ENCODE peak calls at places on chromosomes 13 and 19, in nine cellular contexts. W is body of pancreas; C is astrocyte; Z is HCT116; H is CD8-positive, alpha-beta T cell; L is thoracic aorta; T is IMR-90; K is mammary epithelial cell; Q is PC-3. Y is an unnamed sample. For H3K4me1 and H3K27me3, the result is how much of the 10 kb centered on the place peaks cover.

GRCh38 chr13:89465366-89465765 is 1794.2 kb downstream of the SLITRK5 start:
- DNase-seq in W (no peak), C (peak), Z (peak), H (no peak), L (no peak), T (no peak), K (peak), Q (no peak), Y (peak)

GRCh38 chr13:90485441-90485840 is 862.0 kb upstream of the MIR17HG start:
- DNase-seq in W (no peak), C (peak), Z (no peak), H (no peak), L (no peak), T (peak), K (peak), Q (peak), Y (peak)

GRCh38 chr19:14354445-14354844 is 26.8 kb upstream of the ADGRE5 start:
- DNase-seq in W (no peak), C (no peak), Z (no peak), H (no peak), L (no peak), T (no peak), K (no peak), Q (peak), Y (no peak)

GRCh38 chr19:7905859-7906258 is 2.2 kb downstream of the MAP2K7 start:
- DNase-seq in W (peak), C (no peak), Z (no peak), H (no peak), L (no peak), T (no peak), K (no peak), Q (no peak), Y (no peak)

GRCh38 chr13:35768551-35768950 is 292.1 kb upstream of the MAB21L1 start:
- DNase-seq in W (no peak), C (peak), Z (no peak), H (no peak), L (no peak), T (peak), K (no peak), Q (no peak), Y (no peak)

GRCh38 chr13:77874406-77874805 is 44.2 kb downstream of the EDNRB start:
- DNase-seq in W (no peak), C (peak), Z (no peak), H (no peak), L (no peak), T (peak), K (no peak), Q (peak), Y (no peak)

GRCh38 chr13:24746618-24747247 is 17.2 kb upstream of the RNF17 start:
- DNase-seq in W (no peak), C (no peak), Z (no peak), H (no peak), L (no peak), T (no peak), K (peak), Q (no peak), Y (peak)

GRCh38 chr13:40362502-40362901 is 303.9 kb downstream of the FOXO1 start:
- DNase-seq in W (no peak), C (no peak), Z (no peak), H (no peak), L (no peak), T (no peak), K (no peak), Q (peak), Y (no peak)

GRCh38 chr13:96020155-96020575 is 33.0 kb downstream of the UGGT2 start:
- DNase-seq in W (peak), C (peak), Z (peak), H (no peak), L (no peak), T (peak), K (peak), Q (peak), Y (peak)

GRCh38 chr19:58566989-58567388 is 6.1 kb downstream of the MZF1 start:
- DNase-seq in W (no peak), C (no peak), Z (no peak), H (no peak), L (no peak), T (no peak), K (no peak), Q (no peak), Y (no peak)

GRCh38 chr19:19873381-19873780 is 7.7 kb downstream of the ZNF253 start:
- DNase-seq in W (no peak), C (peak), Z (no peak), H (no peak), L (no peak), T (no peak), K (peak), Q (no peak), Y (peak)

GRCh38 chr13:73598021-73598712 is 536.0 kb downstream of the KLF12 start:
- DNase-seq in W (no peak), C (peak), Z (no peak), H (no peak), L (no peak), T (peak), K (peak), Q (peak), Y (peak)

GRCh38 chr13:109370486-109370885 is 415.9 kb downstream of the IRS2 start:
- DNase-seq in W (no peak), C (no peak), Z (no peak), H (no peak), L (no peak), T (no peak), K (no peak), Q (no peak), Y (no peak)

GRCh38 chr19:18437481-18438330 is at the start of gene ISYNA1:
- DNase-seq in W (peak), C (no peak), Z (no peak), H (peak), L (no peak), T (peak), K (no peak), Q (peak), Y (no peak)

GRCh38 chr13:66489586-66489985 is 740.5 kb downstream of the PCDH9 start:
- DNase-seq in W (no peak), C (no peak), Z (no peak), H (no peak), L (no peak), T (peak), K (no peak), Q (no peak), Y (no peak)

GRCh38 chr13:46663644-46664043 is 110.7 kb downstream of the LRCH1 start:
- DNase-seq in W (no peak), C (no peak), Z (no peak), H (no peak), L (no peak), T (no peak), K (no peak), Q (peak), Y (peak)

GRCh38 chr13:113448545-113448884 is 4.8 kb downstream of the ADPRHL1 start:
- DNase-seq in W (peak), C (no peak), Z (peak), H (no peak), L (no peak), T (no peak), K (no peak), Q (peak), Y (no peak)

GRCh38 chr19:14113762-14114414 is 3.7 kb downstream of the PRKACA start:
- DNase-seq in W (peak), C (no peak), Z (peak), H (peak), L (no peak), T (no peak), K (no peak), Q (peak), Y (no peak)

GRCh38 chr13:29510698-29511438 is 84.6 kb downstream of the SLC7A1 start:
- DNase-seq in W (no peak), C (peak), Z (no peak), H (no peak), L (no peak), T (no peak), K (no peak), Q (no peak), Y (no peak)

GRCh38 chr19:1651061-1651547 is 1.3 kb downstream of the TCF3 start:
- DNase-seq in W (no peak), C (no peak), Z (no peak), H (peak), L (no peak), T (peak), K (no peak), Q (no peak), Y (peak)

GRCh38 chr13:28684257-28684656 is 25.3 kb downstream of the POMP start:
- DNase-seq in W (no peak), C (no peak), Z (no peak), H (no peak), L (no peak), T (no peak), K (peak), Q (no peak), Y (no peak)

GRCh38 chr13:108044929-108045328 is 170.4 kb downstream of the LIG4 start:
- DNase-seq in W (no peak), C (no peak), Z (no peak), H (no peak), L (no peak), T (no peak), K (no peak), Q (no peak), Y (no peak)

GRCh38 chr13:41075034-41075433 is 13.7 kb downstream of the WBP4 start:
- DNase-seq in W (no peak), C (no peak), Z (no peak), H (peak), L (no peak), T (peak), K (no peak), Q (peak), Y (no peak)

GRCh38 chr19:45469835-45470146 is 2.0 kb downstream of the FOSB start:
- DNase-seq in W (no peak), C (no peak), Z (no peak), H (no peak), L (peak), T (no peak), K (no peak), Q (no peak), Y (no peak)

GRCh38 chr13:113064534-113065405 is 40.8 kb upstream of the F7 start:
- DNase-seq in W (no peak), C (peak), Z (peak), H (no peak), L (no peak), T (peak), K (peak), Q (peak), Y (peak)

GRCh38 chr19:54211214-54211613 is 10.6 kb downstream of the RPS9 start:
- DNase-seq in W (no peak), C (no peak), Z (no peak), H (no peak), L (no peak), T (no peak), K (no peak), Q (no peak), Y (no peak)

GRCh38 chr13:23087884-23088283 is 92.9 kb upstream of the SGCG start:
- DNase-seq in W (peak), C (no peak), Z (peak), H (no peak), L (no peak), T (peak), K (no peak), Q (peak), Y (peak)

GRCh38 chr13:30868806-30869470 is 37.1 kb upstream of the MEDAG start:
- DNase-seq in W (no peak), C (peak), Z (no peak), H (no peak), L (no peak), T (peak), K (no peak), Q (no peak), Y (no peak)

DNA sequence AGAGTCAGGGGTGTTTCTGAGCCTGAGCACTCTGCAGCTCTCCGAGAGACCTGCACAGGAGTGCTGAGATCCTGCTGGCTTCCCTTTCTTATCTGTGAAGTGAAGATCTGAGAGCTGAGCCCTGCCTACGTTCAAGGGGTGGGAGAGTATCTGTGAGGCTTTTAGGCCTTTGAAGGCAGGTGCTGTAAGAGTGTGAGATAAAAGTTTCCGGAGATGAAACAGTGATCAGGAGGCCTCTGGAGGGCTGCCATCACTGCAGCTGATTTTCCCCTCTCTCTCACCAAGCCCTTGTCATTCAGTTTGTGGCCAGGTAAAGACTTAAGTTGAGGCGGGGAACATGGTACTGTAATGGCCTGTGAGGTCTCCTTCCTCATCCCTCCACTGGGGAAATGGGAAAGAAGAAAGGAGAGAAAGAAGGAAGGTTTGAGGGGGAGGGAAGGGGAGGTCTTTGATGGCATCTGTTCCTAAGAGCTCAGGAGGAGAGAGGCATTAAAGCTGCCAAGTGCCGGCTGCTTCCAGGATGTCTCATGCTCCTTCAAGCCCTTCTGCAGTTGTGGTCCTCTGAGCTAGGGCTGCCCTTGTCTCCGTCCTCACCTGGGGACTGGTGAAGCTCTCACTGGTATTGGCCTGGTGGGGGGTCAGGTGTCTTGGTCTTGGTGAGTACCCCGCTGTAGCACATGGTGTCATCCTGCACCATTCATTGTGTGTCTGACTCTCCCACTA is 83.3 kb downstream of the AKAP11 start:
- DNase-seq in W (no peak), C (no peak), Z (no peak), H (peak), L (no peak), T (no peak), K (no peak), Q (no peak), Y (no peak)
- H3K4me1 ChIP-seq in W (under half), C (under half), Z (under half), H (under half), L (under half), T (under half), K (under half), Q (under half), Y (under half)

GRCh38 chr19:41769608-41770007 is 14.3 kb downstream of the CEACAM6 start:
- DNase-seq in W (no peak), C (no peak), Z (no peak), H (no peak), L (no peak), T (no peak), K (no peak), Q (no peak), Y (no peak)

GRCh38 chr19:41771410-41771809 is 16.1 kb downstream of the CEACAM6 start:
- DNase-seq in W (no peak), C (no peak), Z (no peak), H (no peak), L (no peak), T (no peak), K (no peak), Q (no peak), Y (no peak)

DNA sequence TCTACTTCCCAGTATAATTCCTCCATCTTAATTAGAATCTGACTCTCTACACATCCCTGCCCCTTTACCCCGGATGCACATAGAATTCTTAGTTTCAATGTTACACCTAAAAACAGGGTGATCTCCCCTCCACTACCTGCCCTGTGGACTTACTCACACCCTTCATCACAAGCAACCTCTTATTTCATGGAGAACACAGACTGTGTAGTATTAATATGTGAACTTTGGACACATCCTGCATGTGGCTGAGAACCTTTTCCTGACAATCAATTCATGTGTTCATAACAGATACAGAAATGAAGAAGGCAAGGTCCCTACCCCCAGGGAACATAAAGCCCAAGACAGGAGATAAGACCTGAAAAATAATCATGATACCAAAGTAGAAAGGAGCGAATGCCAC is 11.8 kb downstream of the CEACAM6 start:
- DNase-seq in W (no peak), C (no peak), Z (no peak), H (no peak), L (no peak), T (no peak), K (no peak), Q (no peak), Y (no peak)
- TF ChIP-seq CTCF in W (no peak), C (no peak), Z (no peak), H (no peak), L (no peak), T (no peak), K (no peak), Q (no peak), Y (no peak)

DNA sequence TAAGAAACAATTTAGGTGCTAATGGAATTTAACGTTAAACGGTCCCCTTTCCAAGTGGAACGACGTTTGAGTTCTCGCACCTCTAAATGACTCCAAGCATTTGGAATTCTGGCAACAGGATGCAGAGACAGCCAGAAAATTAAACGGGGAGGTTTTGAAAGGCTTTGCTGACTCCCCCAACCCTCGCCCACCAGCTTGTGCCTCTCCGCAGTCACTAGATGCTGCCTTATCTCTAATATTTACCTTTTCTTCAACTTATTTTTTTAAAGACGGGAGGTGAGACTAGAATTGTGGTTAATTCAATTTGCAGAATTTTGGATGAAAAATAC is 2.5 kb downstream of the ZIC2 start:
- DNase-seq in W (no peak), C (no peak), Z (no peak), H (no peak), L (no peak), T (no peak), K (no peak), Q (no peak), Y (no peak)
- H3K27me3 ChIP-seq in W (under half), C (under half), Z (under half), H (half or more), L (half or more), T (half or more), K (half or more), Q (half or more), Y (half or more)

GRCh38 chr19:11138659-11139526 is 16.7 kb downstream of the SPC24 start:
- DNase-seq in W (no peak), C (peak), Z (no peak), H (no peak), L (peak), T (peak), K (peak), Q (peak), Y (peak)

GRCh38 chr19:11140896-11141295 is 14.7 kb downstream of the SPC24 start:
- DNase-seq in W (no peak), C (no peak), Z (no peak), H (no peak), L (no peak), T (no peak), K (no peak), Q (no peak), Y (no peak)

GRCh38 chr19:11141937-11142527 is 13.6 kb downstream of the SPC24 start:
- DNase-seq in W (no peak), C (no peak), Z (no peak), H (no peak), L (no peak), T (no peak), K (no peak), Q (peak), Y (no peak)

GRCh38 chr19:11145147-11145924 is 10.2 kb downstream of the SPC24 start:
- DNase-seq in W (no peak), C (no peak), Z (no peak), H (no peak), L (no peak), T (no peak), K (no peak), Q (no peak), Y (no peak)

GRCh38 chr19:11142528-11143171 is 12.9 kb downstream of the SPC24 start:
- DNase-seq in W (peak), C (peak), Z (peak), H (no peak), L (peak), T (peak), K (peak), Q (peak), Y (peak)
- H3K4me1 ChIP-seq in W (half or more), C (under half), Z (half or more), H (under half), L (half or more), T (under half), K (under half), Q (under half), Y (under half)

DNA sequence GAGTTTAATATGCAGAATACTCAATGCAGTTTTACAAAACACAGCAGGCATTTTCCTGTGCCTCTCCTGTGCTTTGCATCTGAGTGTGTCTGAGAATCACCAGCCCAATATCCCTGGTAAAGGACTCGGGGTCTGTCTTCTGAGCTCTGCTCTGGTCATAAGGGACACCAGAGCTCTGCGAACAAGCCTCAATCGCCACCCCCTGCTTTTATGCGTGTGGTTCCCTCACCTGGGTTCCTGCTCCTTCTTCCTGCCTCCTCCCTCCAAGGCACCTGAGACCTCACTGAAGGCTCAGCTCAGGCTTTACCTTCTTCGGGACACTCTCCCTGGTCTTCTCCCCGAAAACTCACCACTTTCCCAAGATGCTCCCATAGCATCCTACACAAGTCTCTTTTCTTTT is 84.5 kb downstream of the EFNB2 start:
- DNase-seq in W (no peak), C (no peak), Z (no peak), H (no peak), L (no peak), T (no peak), K (no peak), Q (no peak), Y (no peak)
- TF ChIP-seq CTCF in W (no peak), C (no peak), Z (no peak), H (no peak), L (no peak), T (no peak), K (no peak), Q (no peak), Y (no peak)

DNA sequence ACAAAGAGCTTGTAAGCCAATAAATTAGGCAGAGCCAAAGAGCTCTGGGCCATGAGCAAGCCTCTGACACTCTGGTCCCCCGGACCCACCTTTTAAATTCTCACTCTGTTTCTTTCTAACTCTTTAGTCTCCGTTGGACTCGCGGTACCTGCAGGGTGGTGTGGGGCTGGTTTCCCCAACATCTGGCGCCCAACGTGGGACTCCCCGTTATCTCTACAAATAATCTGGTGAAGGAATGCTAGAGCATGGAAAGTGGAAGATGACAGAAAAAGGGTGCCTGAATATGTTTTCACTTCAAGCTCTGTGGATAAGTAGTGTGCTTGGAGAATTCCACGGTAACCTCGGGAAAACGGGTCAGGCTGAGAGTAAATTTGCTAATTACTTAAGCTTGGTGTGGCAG is 36.5 kb upstream of the CYP2B6 start:
- DNase-seq in W (no peak), C (no peak), Z (peak), H (no peak), L (no peak), T (no peak), K (no peak), Q (no peak), Y (peak)
- H3K27me3 ChIP-seq in W (under half), C (under half), Z (under half), H (under half), L (under half), T (under half), K (under half), Q (under half), Y (under half)

Y was measured in foreskin keratinocyte.